ENCODE peak calls at places on chromosomes 7 and 10, in eight cellular contexts. T, P, Y, U, Q, C, V and N are unnamed samples.

GRCh38 chr10:68348265-68348741 is 15.6 kb upstream of the PBLD start:
- DNase-seq in T (peak; percentile 58), P (peak; percentile 54), Y (peak; percentile 75), U (peak; percentile 43), Q (peak; percentile 45), C (peak; percentile 68), V (no peak), N (peak; percentile 39)

GRCh38 chr10:22251751-22252285 is 34.0 kb upstream of the EBLN1 start:
- DNase-seq in T (no peak), P (peak; percentile 66), Y (peak; percentile 41), U (peak; percentile 58), Q (peak; percentile 82), C (peak; percentile 73), V (peak; percentile 77), N (no peak)

GRCh38 chr7:47720141-47720906 is 138.4 kb upstream of the TNS3 start:
- DNase-seq in T (no peak), P (peak; percentile 27), Y (no peak), U (peak; percentile 78), Q (peak; percentile 59), C (peak; percentile 56), V (no peak), N (peak; percentile 31)

GRCh38 chr7:108267615-108268014 is 137.5 kb upstream of the LAMB4 start:
- DNase-seq in T (no peak), P (no peak), Y (no peak), U (no peak), Q (no peak), C (no peak), V (no peak), N (no peak)

GRCh38 chr10:103895458-103896186 is 22.4 kb downstream of the STN1 start:
- DNase-seq in T (peak; percentile 61), P (peak; percentile 80), Y (peak; percentile 45), U (peak; percentile 73), Q (no peak), C (peak; percentile 82), V (no peak), N (no peak)

GRCh38 chr10:114405011-114405350 is 679 bp upstream of the AFAP1L2 start:
- DNase-seq in T (no peak), P (no peak), Y (peak; percentile 54), U (no peak), Q (no peak), C (no peak), V (no peak), N (no peak)

GRCh38 chr10:96814264-96814663 is 17.8 kb upstream of the LCOR start:
- DNase-seq in T (no peak), P (peak; percentile 88), Y (peak; percentile 34), U (peak; percentile 94), Q (no peak), C (peak; percentile 93), V (no peak), N (peak; percentile 76)

GRCh38 chr10:93254180-93254847 is 180.6 kb downstream of the CYP26A1 start:
- DNase-seq in T (no peak), P (no peak), Y (no peak), U (no peak), Q (no peak), C (no peak), V (no peak), N (no peak)

GRCh38 chr10:83991986-83992753 is 147.1 kb upstream of the GHITM start:
- DNase-seq in T (no peak), P (no peak), Y (peak; percentile 36), U (peak; percentile 2), Q (peak; percentile 30), C (peak; percentile 4), V (no peak), N (no peak)

GRCh38 chr7:127158659-127159058 is 94.1 kb downstream of the GRM8 start:
- DNase-seq in T (peak; percentile 12), P (no peak), Y (peak; percentile 9), U (no peak), Q (no peak), C (no peak), V (no peak), N (no peak)

GRCh38 chr7:43294080-43294630 is 181.7 kb downstream of the HECW1 start:
- DNase-seq in T (no peak), P (peak; percentile 85), Y (peak; percentile 42), U (peak; percentile 87), Q (no peak), C (peak; percentile 76), V (no peak), N (peak; percentile 62)

GRCh38 chr7:148773344-148773743 is 74.6 kb downstream of the CUL1 start:
- DNase-seq in T (no peak), P (peak; percentile 77), Y (no peak), U (peak; percentile 26), Q (no peak), C (no peak), V (no peak), N (peak; percentile 78)

GRCh38 chr7:30795161-30795943 is 24.1 kb downstream of the MINDY4 start:
- DNase-seq in T (no peak), P (no peak), Y (no peak), U (no peak), Q (no peak), C (no peak), V (no peak), N (no peak)

GRCh38 chr10:23095404-23095965 is at the start of gene MSRB2:
- DNase-seq in T (peak; percentile 52), P (peak; percentile 95), Y (peak; percentile 96), U (peak; percentile 92), Q (peak; percentile 96), C (peak; percentile 95), V (peak; percentile 94), N (peak; percentile 81)

GRCh38 chr7:40676220-40676619 is 541.4 kb downstream of the SUGCT start:
- DNase-seq in T (no peak), P (no peak), Y (no peak), U (no peak), Q (no peak), C (peak; percentile 15), V (no peak), N (no peak)

GRCh38 chr7:40682696-40683095 is 547.9 kb downstream of the SUGCT start:
- DNase-seq in T (no peak), P (no peak), Y (no peak), U (no peak), Q (no peak), C (no peak), V (no peak), N (no peak)

GRCh38 chr7:40675741-40676140 is 540.9 kb downstream of the SUGCT start:
- DNase-seq in T (no peak), P (no peak), Y (no peak), U (no peak), Q (no peak), C (no peak), V (no peak), N (no peak)

DNA sequence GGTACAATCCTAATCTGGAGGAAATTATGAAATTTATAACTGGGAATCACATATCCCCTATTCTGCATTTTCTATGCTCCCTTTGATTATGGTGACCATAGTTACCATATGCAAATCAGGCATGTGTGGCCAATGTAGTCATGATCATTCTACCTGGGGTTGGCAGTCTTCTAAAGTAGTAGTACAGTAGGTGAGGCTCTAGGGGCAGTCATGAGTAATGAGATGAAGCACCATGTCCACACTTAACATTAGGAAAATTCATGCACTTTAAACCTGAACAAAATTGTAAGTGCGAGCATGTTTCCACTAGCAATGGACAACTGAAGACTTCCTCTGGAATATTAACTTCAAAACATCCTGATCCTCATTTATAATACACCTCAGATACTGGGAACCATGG is 545.9 kb downstream of the SUGCT start:
- DNase-seq in T (no peak), P (peak; percentile 32), Y (peak; percentile 22), U (no peak), Q (peak; percentile 42), C (peak; percentile 47), V (no peak), N (no peak)
- TF ChIP-seq CTCF in T (peak; percentile 49), P (peak; percentile 50), Y (no peak), U (peak; percentile 47), Q (peak; percentile 69), C (peak; percentile 50), V (peak; percentile 33), N (peak; percentile 56)

DNA sequence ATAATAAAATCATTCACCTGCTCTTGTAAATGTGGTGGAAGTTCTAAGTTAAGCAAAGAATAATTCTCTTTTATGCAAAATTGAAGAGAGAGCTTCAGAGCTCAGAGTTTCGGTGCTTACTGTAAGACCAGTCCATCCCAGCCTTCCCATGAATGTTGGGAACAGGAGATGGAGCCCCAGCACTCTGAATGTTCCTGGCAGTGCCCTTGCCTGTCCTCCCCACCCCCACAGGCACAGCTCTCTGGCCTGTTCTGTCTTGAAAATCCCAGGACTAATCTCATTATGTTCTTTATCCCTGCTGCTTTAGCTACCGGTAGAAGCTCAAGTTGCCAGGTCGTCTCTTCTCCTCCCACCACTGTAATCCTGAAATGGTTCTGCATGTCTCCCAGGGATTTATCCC is 29.1 kb upstream of the LHFPL3 start:
- DNase-seq in T (no peak), P (no peak), Y (no peak), U (no peak), Q (no peak), C (no peak), V (no peak), N (no peak)
- H3K4me3 ChIP-seq in T (no peak overlapping the region), P (no peak overlapping the region), Y (no peak overlapping the region), U (no peak overlapping the region), Q (no peak overlapping the region), C (no peak overlapping the region), V (no peak overlapping the region), N (no peak overlapping the region)

DNA sequence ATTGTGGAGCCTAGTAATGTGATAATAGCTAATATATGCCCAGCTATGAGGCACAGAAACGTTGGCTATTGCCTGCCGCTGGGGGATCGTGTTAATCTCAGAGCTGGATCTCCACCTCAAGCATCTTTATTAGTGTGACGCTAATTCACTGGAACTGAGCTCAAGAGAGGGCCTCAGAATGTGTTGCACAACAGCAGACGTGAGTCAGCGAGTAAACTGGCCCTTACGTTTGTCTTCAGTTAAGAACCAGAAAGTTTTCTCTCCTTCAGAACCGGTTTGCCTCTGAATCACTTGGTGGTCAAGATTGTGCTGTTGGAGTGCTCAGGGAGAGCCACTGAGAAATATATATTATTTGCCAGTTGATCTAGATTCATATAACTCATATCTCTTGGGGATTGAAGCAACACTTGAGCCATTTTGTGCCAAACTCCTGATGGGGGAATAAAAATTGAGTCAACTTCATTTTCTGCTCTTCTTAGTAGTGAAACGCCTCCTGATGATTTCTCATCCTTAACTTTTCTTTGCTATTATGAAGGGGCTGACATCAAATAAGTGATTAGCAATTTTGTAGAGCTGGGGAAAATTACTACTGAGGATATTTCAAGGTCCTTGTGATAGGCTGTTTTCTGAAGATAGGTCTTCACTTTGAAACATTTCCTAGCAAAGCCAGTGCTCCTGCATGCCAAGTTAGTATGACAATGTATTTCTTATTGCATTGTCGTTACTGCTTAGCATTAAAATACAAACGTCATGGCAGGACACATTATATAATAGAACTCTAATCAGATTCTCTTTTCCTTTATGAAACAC is 22.3 kb downstream of the BZW2 start:
- DNase-seq in T (peak; percentile 96), P (peak; percentile 99), Y (peak; percentile 96), U (peak; percentile 100), Q (peak; percentile 54), C (peak; percentile 100), V (peak; percentile 74), N (peak; percentile 97)
- TF ChIP-seq CTCF in T (no peak), P (no peak), Y (no peak), U (peak; percentile 23), Q (peak; percentile 48), C (peak; percentile 24), V (no peak), N (peak; percentile 22)

GRCh38 chr7:69967152-69967591 is 368.9 kb downstream of the AUTS2 start:
- DNase-seq in T (no peak), P (no peak), Y (no peak), U (peak; percentile 46), Q (peak; percentile 42), C (no peak), V (peak; percentile 45), N (no peak)

GRCh38 chr7:69967699-69968450 is 369.6 kb downstream of the AUTS2 start:
- DNase-seq in T (no peak), P (no peak), Y (no peak), U (peak; percentile 8), Q (no peak), C (no peak), V (no peak), N (no peak)

GRCh38 chr7:69963388-69963787 is 365.1 kb downstream of the AUTS2 start:
- DNase-seq in T (no peak), P (no peak), Y (no peak), U (no peak), Q (no peak), C (no peak), V (no peak), N (no peak)

GRCh38 chr7:69968969-69969368 is 370.7 kb downstream of the AUTS2 start:
- DNase-seq in T (no peak), P (no peak), Y (no peak), U (no peak), Q (no peak), C (no peak), V (no peak), N (no peak)
- H3K4me3 ChIP-seq in T (no peak overlapping the region), P (no peak overlapping the region), Y (no peak overlapping the region), U (no peak overlapping the region), Q (no peak overlapping the region), C (no peak overlapping the region), V (no peak overlapping the region), N (no peak overlapping the region)